ENCODE peak calls at places on chromosomes 16 and 17, in nine cellular contexts. U, T, P, G, S, L, Z, F and D are unnamed samples.

GRCh38 chr17:70520447-70520846 is 351.1 kb downstream of the KCNJ2 start:
- DNase-seq in U (no peak), T (no peak), P (no peak), G (no peak), S (peak; percentile 65), L (no peak), Z (no peak), F (no peak), D (no peak)

GRCh38 chr16:75095204-75095621 is 21.4 kb downstream of the LDHD start:
- DNase-seq in U (no peak), T (no peak), P (no peak), G (no peak), S (no peak), L (no peak), Z (no peak), F (no peak), D (no peak)

GRCh38 chr17:68592004-68592403 is 9.2 kb downstream of the FAM20A start:
- DNase-seq in U (no peak), T (no peak), P (no peak), G (no peak), S (no peak), L (no peak), Z (no peak), F (no peak), D (no peak)

GRCh38 chr17:82917656-82918345 is 78.0 kb upstream of the ZNF750 start:
- DNase-seq in U (peak; percentile 59), T (peak; percentile 14), P (no peak), G (no peak), S (no peak), L (no peak), Z (peak; percentile 14), F (peak; percentile 17), D (no peak)

GRCh38 chr17:4577386-4577993 is 6.8 kb upstream of the SMTNL2 start:
- DNase-seq in U (no peak), T (no peak), P (no peak), G (no peak), S (no peak), L (no peak), Z (no peak), F (no peak), D (no peak)

GRCh38 chr17:48617515-48618365 is 2.6 kb upstream of the HOXB8 start:
- DNase-seq in U (no peak), T (no peak), P (no peak), G (no peak), S (no peak), L (no peak), Z (no peak), F (no peak), D (no peak)

GRCh38 chr16:28292731-28293588 is 635 bp downstream of the SBK1 start:
- DNase-seq in U (peak; percentile 84), T (no peak), P (no peak), G (no peak), S (peak; percentile 32), L (peak; percentile 24), Z (peak; percentile 16), F (no peak), D (no peak)

GRCh38 chr17:19376799-19377198 is 1.5 kb upstream of the MAPK7 start:
- DNase-seq in U (no peak), T (no peak), P (no peak), G (no peak), S (peak; percentile 4), L (no peak), Z (no peak), F (peak; percentile 70), D (no peak)

GRCh38 chr16:84502581-84502980 is 1.9 kb downstream of the MEAK7 start:
- DNase-seq in U (no peak), T (no peak), P (no peak), G (no peak), S (no peak), L (no peak), Z (no peak), F (peak; percentile 72), D (no peak)

GRCh38 chr16:11145173-11145820 is 110.7 kb downstream of the SOCS1 start:
- DNase-seq in U (no peak), T (no peak), P (no peak), G (no peak), S (no peak), L (no peak), Z (no peak), F (no peak), D (no peak)

GRCh38 chr17:64156670-64157069 is 26.7 kb upstream of the ERN1 start:
- DNase-seq in U (no peak), T (no peak), P (no peak), G (no peak), S (no peak), L (no peak), Z (no peak), F (no peak), D (no peak)

GRCh38 chr17:46977348-46977747 is 1.7 kb downstream of the RPRML start:
- DNase-seq in U (peak; percentile 97), T (no peak), P (no peak), G (peak; percentile 34), S (no peak), L (no peak), Z (no peak), F (peak; percentile 72), D (no peak)

GRCh38 chr16:12553191-12553590 is 250.5 kb downstream of the CPPED1 start:
- DNase-seq in U (no peak), T (no peak), P (no peak), G (no peak), S (no peak), L (no peak), Z (no peak), F (no peak), D (no peak)

GRCh38 chr16:87951550-87952538 is 610 bp downstream of the BANP start:
- DNase-seq in U (peak; percentile 29), T (peak; percentile 25), P (no peak), G (no peak), S (no peak), L (no peak), Z (peak; percentile 46), F (no peak), D (no peak)

GRCh38 chr17:73478768-73479424 is 165.3 kb downstream of the SDK2 start:
- DNase-seq in U (peak; percentile 58), T (no peak), P (no peak), G (no peak), S (no peak), L (no peak), Z (no peak), F (peak; percentile 9), D (no peak)

GRCh38 chr17:72906306-72906705 is 186.2 kb downstream of the SLC39A11 start:
- DNase-seq in U (no peak), T (no peak), P (no peak), G (no peak), S (no peak), L (no peak), Z (no peak), F (no peak), D (no peak)

GRCh38 chr17:31499771-31500554 is 108.5 kb downstream of the RAB11FIP4 start:
- DNase-seq in U (peak; percentile 55), T (no peak), P (no peak), G (no peak), S (no peak), L (no peak), Z (no peak), F (peak; percentile 66), D (no peak)

GRCh38 chr17:17888821-17889220 is 52.0 kb upstream of the SREBF1 start:
- DNase-seq in U (peak; percentile 74), T (no peak), P (no peak), G (no peak), S (no peak), L (no peak), Z (no peak), F (no peak), D (no peak)

GRCh38 chr16:74448990-74449389 is 27.7 kb upstream of the CLEC18B start:
- DNase-seq in U (peak; percentile 54), T (no peak), P (no peak), G (peak; percentile 41), S (no peak), L (no peak), Z (no peak), F (peak; percentile 87), D (peak; percentile 76)

GRCh38 chr17:80824549-80825470 is 166.8 kb upstream of the CHMP6 start:
- DNase-seq in U (no peak), T (no peak), P (no peak), G (no peak), S (no peak), L (no peak), Z (no peak), F (no peak), D (no peak)

GRCh38 chr16:943971-944370 is 26.8 kb downstream of the LMF1 start:
- DNase-seq in U (no peak), T (no peak), P (no peak), G (no peak), S (no peak), L (no peak), Z (no peak), F (no peak), D (no peak)

GRCh38 chr17:82445542-82445941 is 5.0 kb downstream of the CYBC1 start:
- DNase-seq in U (no peak), T (no peak), P (no peak), G (no peak), S (no peak), L (no peak), Z (no peak), F (no peak), D (no peak)

GRCh38 chr16:8935989-8936388 is 27.7 kb downstream of the USP7 start:
- DNase-seq in U (peak; percentile 73), T (no peak), P (no peak), G (no peak), S (no peak), L (no peak), Z (peak; percentile 6), F (no peak), D (no peak)

GRCh38 chr16:14284930-14285541 is 213.9 kb downstream of the MRTFB start:
- DNase-seq in U (peak; percentile 82), T (no peak), P (no peak), G (no peak), S (peak; percentile 62), L (no peak), Z (no peak), F (peak; percentile 60), D (no peak)